ENCODE peak calls at places on chromosome 4, in four cellular contexts. N, M, Y and X are unnamed samples.
A peak's percentile ranks its signal among the peaks of the same experiment; 100 is the strongest.

GRCh38 chr4:152959080-152959479 is 23.0 kb downstream of the FHDC1 start:
- DNase-seq in Y (no peak), N (no peak), M (no peak), X (no peak)

GRCh38 chr4:2793920-2794706 is 1.2 kb downstream of the SH3BP2 start:
- DNase-seq in Y (peak; percentile 74), N (no peak), M (peak; percentile 81), X (no peak)

GRCh38 chr4:87543835-87544461 is 14.8 kb upstream of the SPARCL1 start:
- DNase-seq in N (no peak), M (no peak), Y (no peak), X (peak; percentile 32)

GRCh38 chr4:1010522-1011021 is 854 bp upstream of the FGFRL1 start:
- DNase-seq in Y (peak; percentile 86), M (peak; percentile 75), N (peak; percentile 58), X (peak; percentile 68)

GRCh38 chr4:174117445-174117844 is 166.0 kb downstream of the FBXO8 start:
- DNase-seq in Y (no peak), N (no peak), M (no peak), X (no peak)

GRCh38 chr4:53788011-53788410 is 196.7 kb upstream of the LNX1 start:
- DNase-seq in Y (no peak), N (no peak), M (no peak), X (no peak)

GRCh38 chr4:38281416-38282071 is 321.3 kb downstream of the PTTG2 start:
- DNase-seq in Y (no peak), M (no peak), N (no peak), X (no peak)

GRCh38 chr4:94918543-94918942 is 160.8 kb downstream of the BMPR1B start:
- DNase-seq in Y (no peak), N (no peak), M (no peak), X (no peak)

GRCh38 chr4:170198742-170199141 is 109.0 kb upstream of the AADAT start:
- DNase-seq in Y (no peak), N (no peak), M (no peak), X (no peak)